ENCODE peak calls at places on chromosome 13, in six cellular contexts. E is neuronal stem cell; F is CD8-positive, alpha-beta T cell; G is ascending aorta; O is astrocyte of the spinal cord; V is stomach. Z is an unnamed sample.

GRCh38 chr13:44934724-44935123 is 54.5 kb downstream of the NUFIP1 start:
- DNase-seq in E (no peak), F (no peak), G (no peak), O (peak), V (no peak), Z (no peak)

GRCh38 chr13:98345103-98345899 is 168.2 kb upstream of the RNF113B start:
- DNase-seq in E (no peak), F (no peak), G (no peak), O (no peak), V (peak), Z (no peak)

GRCh38 chr13:114008964-114009589 is 35.2 kb upstream of the C13orf46 start:
- DNase-seq in E (no peak), F (no peak), G (no peak), O (no peak), V (no peak), Z (no peak)

GRCh38 chr13:113998781-113999617 is 25.1 kb upstream of the C13orf46 start:
- DNase-seq in E (no peak), F (no peak), G (no peak), O (no peak), V (no peak), Z (no peak)

GRCh38 chr13:53901593-53901992 is 873.0 kb downstream of the OLFM4 start:
- DNase-seq in E (no peak), F (no peak), G (no peak), O (no peak), V (no peak), Z (peak)

GRCh38 chr13:99282264-99283231 is 24.4 kb upstream of the GPR18 start:
- DNase-seq in E (no peak), F (no peak), G (no peak), O (no peak), V (no peak), Z (no peak)

GRCh38 chr13:101835920-101836319 is 383.4 kb downstream of the ITGBL1 start:
- DNase-seq in E (no peak), F (no peak), G (no peak), O (no peak), V (no peak), Z (no peak)

GRCh38 chr13:29918845-29919244 is 68.4 kb upstream of the UBL3 start:
- DNase-seq in E (no peak), F (no peak), G (no peak), O (peak), V (peak), Z (no peak)

GRCh38 chr13:104796581-104796980 is 1730.4 kb upstream of the SLC10A2 start:
- DNase-seq in E (no peak), F (no peak), G (no peak), O (peak), V (no peak), Z (no peak)

GRCh38 chr13:110860986-110861385 is 53.9 kb downstream of the ANKRD10 start:
- DNase-seq in E (no peak), F (no peak), G (no peak), O (no peak), V (no peak), Z (no peak)

GRCh38 chr13:53010374-53011105 is 18.1 kb upstream of the OLFM4 start:
- DNase-seq in E (no peak), F (no peak), G (no peak), O (no peak), V (peak), Z (no peak)

GRCh38 chr13:110874508-110874960 is 40.3 kb downstream of the ANKRD10 start:
- DNase-seq in E (peak), F (peak), G (peak), O (peak), V (peak), Z (peak)

GRCh38 chr13:39602277-39602613 is 748 bp downstream of the LHFPL6 start:
- DNase-seq in E (no peak), F (no peak), G (no peak), O (no peak), V (no peak), Z (peak)

GRCh38 chr13:40484981-40485380 is 181.5 kb downstream of the FOXO1 start:
- DNase-seq in E (no peak), F (no peak), G (no peak), O (no peak), V (no peak), Z (no peak)

GRCh38 chr13:37621811-37622361 is 23.3 kb upstream of the POSTN start:
- DNase-seq in E (no peak), F (no peak), G (no peak), O (peak), V (no peak), Z (no peak)

GRCh38 chr13:30341815-30342570 is 34.6 kb upstream of the KATNAL1 start:
- DNase-seq in E (no peak), F (no peak), G (peak), O (peak), V (peak), Z (no peak)

GRCh38 chr13:20080377-20081164 is 80.3 kb downstream of the GJA3 start:
- DNase-seq in E (no peak), F (no peak), G (no peak), O (no peak), V (no peak), Z (no peak)

GRCh38 chr13:73326215-73326558 is 267.4 kb downstream of the KLF5 start:
- DNase-seq in E (no peak), F (no peak), G (no peak), O (no peak), V (no peak), Z (no peak)

GRCh38 chr13:69280399-69280798 is 827.2 kb upstream of the ATXN8OS start:
- DNase-seq in E (no peak), F (no peak), G (no peak), O (no peak), V (no peak), Z (no peak)

GRCh38 chr13:109858319-109858718 is 71.9 kb upstream of the IRS2 start:
- DNase-seq in E (no peak), F (no peak), G (no peak), O (no peak), V (peak), Z (no peak)

GRCh38 chr13:23741879-23742510 is 147.2 kb downstream of the MIPEP start:
- DNase-seq in E (peak), F (no peak), G (no peak), O (no peak), V (no peak), Z (no peak)

GRCh38 chr13:99395436-99395835 is 88.2 kb upstream of the GPR183 start:
- DNase-seq in E (no peak), F (no peak), G (no peak), O (no peak), V (peak), Z (no peak)

GRCh38 chr13:80452279-80452678 is 111.4 kb upstream of the SPRY2 start:
- DNase-seq in E (no peak), F (no peak), G (no peak), O (no peak), V (no peak), Z (no peak)

DNA sequence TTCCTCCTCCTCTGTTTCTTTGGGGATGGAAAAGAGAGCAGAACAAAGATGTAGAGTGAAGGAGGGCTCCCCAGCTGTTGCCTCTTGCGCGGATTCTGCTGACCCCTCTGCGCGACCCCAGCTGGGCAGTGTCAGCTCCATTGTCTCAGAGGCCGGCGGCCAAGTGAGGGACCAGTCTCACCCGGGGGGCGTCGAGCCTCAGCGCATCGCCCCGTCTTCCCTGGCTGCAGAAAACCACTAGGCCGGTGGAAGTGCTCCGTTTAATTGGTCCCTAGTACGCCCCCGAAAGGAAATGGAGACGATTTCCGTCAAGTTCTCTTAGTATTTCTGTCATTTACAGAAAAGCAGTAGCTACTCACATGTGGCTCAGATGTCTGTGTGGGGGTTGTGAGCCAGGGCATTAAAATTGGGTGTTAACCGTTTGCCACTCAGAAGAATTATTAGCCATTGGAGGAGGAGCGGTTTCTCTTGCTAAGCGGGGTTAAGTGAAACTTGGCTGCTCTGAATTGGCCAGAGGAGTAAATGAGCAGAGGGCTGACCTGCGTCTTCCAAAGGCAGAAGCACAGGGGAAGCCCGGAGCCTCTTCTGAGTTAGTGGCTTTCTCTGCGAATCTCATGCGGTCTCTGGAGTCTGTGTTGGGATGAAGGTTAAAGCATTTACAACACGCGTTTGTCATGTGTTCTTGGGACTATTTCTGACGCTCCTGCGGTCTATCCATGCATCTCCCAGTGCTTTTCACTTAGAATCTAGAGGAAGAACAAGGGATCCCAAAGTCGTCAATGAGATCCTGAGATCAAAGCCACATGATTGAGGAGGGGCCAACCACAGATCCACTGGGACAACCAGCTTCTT is 132.8 kb upstream of the MYO16 start:
- DNase-seq in E (peak), F (no peak), G (no peak), O (peak), V (no peak), Z (no peak)
- H3K4me3 ChIP-seq in E (peak), F (peak), G (no peak), O (peak), V (peak), Z (no peak)

DNA sequence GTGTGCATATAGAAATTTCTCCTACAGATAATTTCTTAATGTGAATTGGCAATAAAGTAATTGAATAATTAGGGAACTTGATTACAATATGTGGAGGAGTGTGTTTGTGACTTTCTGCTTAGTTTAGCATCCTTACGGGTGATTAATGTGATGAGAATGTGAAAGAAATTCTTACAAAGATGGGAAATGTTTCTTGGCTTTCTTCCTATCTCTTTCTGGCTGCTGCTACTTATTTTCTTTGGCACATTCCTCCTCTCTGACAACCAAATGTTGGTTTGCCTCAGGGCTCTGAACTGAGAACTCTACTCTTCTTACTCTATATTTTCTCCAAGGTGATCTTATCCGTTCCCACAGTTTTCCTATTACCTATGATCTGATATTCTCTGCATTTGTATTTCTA is 300.1 kb downstream of the TBC1D4 start:
- DNase-seq in E (no peak), F (no peak), G (no peak), O (peak), V (no peak), Z (no peak)
- H3K4me3 ChIP-seq in E (no peak), F (no peak), G (no peak), O (no peak), V (no peak), Z (no peak)

DNA sequence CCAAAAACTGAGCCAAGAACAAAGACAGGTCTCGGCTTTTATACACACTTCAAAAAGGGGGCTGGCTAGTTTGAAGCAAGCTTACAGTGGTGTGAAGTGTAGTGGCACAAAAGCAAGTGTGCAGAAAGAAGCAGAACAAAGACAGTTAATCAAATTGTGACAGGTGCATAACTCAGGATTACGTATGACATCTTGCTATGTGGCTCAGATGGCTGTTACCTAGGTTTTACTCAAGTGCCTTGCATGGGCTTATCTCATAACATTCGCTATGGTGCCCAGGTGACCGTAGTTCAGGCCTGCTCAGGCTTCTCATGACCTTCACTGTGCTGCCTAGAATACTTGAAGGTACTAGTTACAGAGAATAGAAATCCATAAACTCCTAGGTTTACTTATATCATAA is 1629.0 kb upstream of the PCDH20 start:
- DNase-seq in E (no peak), F (no peak), G (no peak), O (no peak), V (no peak), Z (no peak)
- H3K4me3 ChIP-seq in E (no peak), F (no peak), G (no peak), O (no peak), V (no peak), Z (no peak)

DNA sequence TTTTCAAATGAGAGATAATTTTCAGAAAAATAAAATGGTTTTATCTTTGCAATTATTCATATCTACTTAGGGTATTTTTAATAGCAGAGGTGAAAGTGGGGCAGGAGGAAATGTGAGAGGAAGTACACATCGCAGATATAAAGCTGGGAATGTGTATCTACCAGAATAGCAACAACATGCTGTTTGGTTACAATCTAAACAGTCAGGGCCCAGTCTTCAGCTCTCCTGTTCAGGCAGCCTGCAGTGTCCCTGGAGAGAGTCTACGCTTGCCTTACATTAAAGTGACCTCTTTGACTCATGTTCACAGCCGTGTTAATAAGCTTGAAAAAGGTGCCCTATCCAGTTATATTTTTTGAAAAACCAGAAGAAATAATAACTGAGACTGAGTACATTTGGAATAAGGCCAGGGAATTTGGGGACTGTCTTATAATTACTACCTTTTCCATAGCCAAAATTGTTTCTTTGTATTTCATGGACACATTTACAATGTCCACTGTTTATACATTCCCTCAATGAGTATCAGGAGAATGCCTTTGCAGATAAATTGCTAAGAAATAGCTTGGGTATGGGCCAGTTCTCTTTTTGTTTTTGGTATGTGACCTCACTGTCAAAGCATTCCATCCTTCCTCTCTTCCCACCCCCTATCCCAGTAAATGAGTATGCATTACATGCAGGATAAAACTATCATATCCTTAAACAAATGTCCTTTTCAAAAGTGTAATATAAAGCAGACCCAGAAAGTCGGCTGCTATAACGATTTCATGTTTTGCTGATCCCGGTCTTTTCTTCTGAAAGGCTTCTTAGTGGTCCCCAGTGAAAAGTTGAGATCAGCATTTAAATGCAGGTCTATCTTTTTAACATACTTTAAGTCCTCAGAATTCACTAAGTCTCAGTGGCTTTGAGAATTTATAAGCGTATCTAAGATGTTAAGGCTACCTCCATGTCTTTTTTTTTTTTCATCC is 82.6 kb downstream of the PCDH9 start:
- DNase-seq in E (no peak), F (no peak), G (no peak), O (peak), V (no peak), Z (no peak)
- H3K4me3 ChIP-seq in E (peak), F (no peak), G (no peak), O (no peak), V (no peak), Z (no peak)

GRCh38 chr13:32840113-32840512 is 176.1 kb upstream of the KL start:
- DNase-seq in E (no peak), F (no peak), G (no peak), O (no peak), V (no peak), Z (no peak)

GRCh38 chr13:32837973-32838940 is 178.0 kb upstream of the KL start:
- DNase-seq in E (no peak), F (no peak), G (no peak), O (no peak), V (no peak), Z (no peak)

GRCh38 chr13:32840840-32841713 is 175.1 kb upstream of the KL start:
- DNase-seq in E (no peak), F (no peak), G (no peak), O (no peak), V (peak), Z (no peak)

GRCh38 chr13:32837307-32837972 is 178.8 kb upstream of the KL start:
- DNase-seq in E (no peak), F (no peak), G (no peak), O (no peak), V (no peak), Z (no peak)

DNA sequence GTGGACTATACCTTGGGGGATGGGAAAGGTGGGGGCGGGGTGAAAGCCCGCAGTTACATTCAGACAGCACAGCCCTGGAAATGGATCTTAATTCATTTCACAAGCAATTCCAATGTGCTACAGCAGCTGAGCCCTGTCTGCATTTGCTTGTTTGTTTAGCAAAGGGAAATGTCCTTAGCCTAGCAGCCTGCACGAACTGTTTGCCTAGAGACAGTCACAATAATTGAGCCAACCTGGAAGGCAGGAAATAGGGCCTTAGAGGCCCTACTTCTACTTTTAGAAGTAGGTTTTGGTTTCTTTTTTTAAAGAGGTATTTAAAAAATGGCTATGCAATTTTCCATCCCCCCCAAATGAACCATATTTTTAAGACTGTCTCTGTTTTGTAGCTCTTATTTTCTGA is 177.2 kb upstream of the KL start:
- DNase-seq in E (no peak), F (no peak), G (no peak), O (peak), V (peak), Z (peak)
- H3K4me3 ChIP-seq in E (no peak), F (no peak), G (no peak), O (no peak), V (no peak), Z (no peak)

GRCh38 chr13:50375792-50376191 is 360.5 kb downstream of the KCNRG start:
- DNase-seq in E (no peak), F (no peak), G (no peak), O (peak), V (no peak), Z (no peak)
- H3K4me3 ChIP-seq in E (no peak), F (no peak), G (no peak), O (no peak), V (no peak), Z (no peak)

Z was measured in MM.1S.